ENCODE peak calls at places on chromosomes 7 and 10, in six cellular contexts. X is HepG2, Z is GM12878, U is SK-N-SH, C is K562, A is H1. J is an unnamed sample.
A peak's percentile ranks its signal among the peaks of the same experiment; 100 is the strongest.

GRCh38 chr7:40200791-40201190 is 66.0 kb downstream of the SUGCT start:
- DNase-seq in X (no peak), Z (no peak), U (no peak), C (no peak), A (no peak), J (no peak)

GRCh38 chr7:112266595-112267270 is 60.2 kb downstream of the ZNF277 start:
- DNase-seq in X (no peak), Z (no peak), U (no peak), C (no peak), A (no peak), J (no peak)

GRCh38 chr10:4812952-4813351 is 13.1 kb upstream of the AKR1E2 start:
- DNase-seq in X (peak; percentile 58), Z (no peak), U (no peak), C (peak; percentile 63), A (no peak), J (peak; percentile 36)

GRCh38 chr7:157177997-157178396 is 39.3 kb downstream of the UBE3C start:
- DNase-seq in X (no peak), Z (peak; percentile 7), U (no peak), C (no peak), A (no peak), J (no peak)

GRCh38 chr10:102644066-102644645 is at the start of gene TRIM8:
- DNase-seq in X (peak; percentile 55), Z (no peak), U (peak; percentile 66), C (peak; percentile 62), A (no peak), J (no peak)

GRCh38 chr10:75395171-75395954 is 6.2 kb downstream of the ZNF503 start:
- DNase-seq in X (no peak), Z (no peak), U (peak; percentile 57), C (peak; percentile 58), A (no peak), J (no peak)

GRCh38 chr10:13162013-13162364 is 631 bp downstream of the MCM10 start:
- DNase-seq in X (no peak), Z (no peak), U (peak; percentile 44), C (peak; percentile 16), A (no peak), J (no peak)

GRCh38 chr7:80707318-80707717 is 68.9 kb downstream of the CD36 start:
- DNase-seq in X (no peak), Z (no peak), U (no peak), C (no peak), A (no peak), J (no peak)

GRCh38 chr7:26029911-26030310 is 122.1 kb upstream of the NFE2L3 start:
- DNase-seq in X (no peak), Z (no peak), U (no peak), C (no peak), A (no peak), J (no peak)

GRCh38 chr10:97234403-97234802 is 48.6 kb upstream of the SLIT1 start:
- DNase-seq in X (peak; percentile 23), Z (no peak), U (peak; percentile 49), C (peak; percentile 32), A (no peak), J (peak; percentile 12)

GRCh38 chr10:73956476-73957338 is 41.2 kb upstream of the VCL start:
- DNase-seq in X (no peak), Z (peak; percentile 66), U (no peak), C (peak; percentile 92), A (no peak), J (no peak)

GRCh38 chr10:132554991-132555647 is 17.5 kb downstream of the INPP5A start:
- DNase-seq in X (no peak), Z (no peak), U (no peak), C (peak; percentile 91), A (no peak), J (no peak)

GRCh38 chr10:132555648-132556575 is 18.3 kb downstream of the INPP5A start:
- DNase-seq in X (no peak), Z (no peak), U (no peak), C (no peak), A (no peak), J (no peak)

GRCh38 chr10:132556994-132557441 is 19.4 kb downstream of the INPP5A start:
- DNase-seq in X (no peak), Z (no peak), U (peak; percentile 16), C (no peak), A (no peak), J (no peak)

GRCh38 chr10:132551808-132552130 is 14.2 kb downstream of the INPP5A start:
- DNase-seq in X (no peak), Z (no peak), U (no peak), C (no peak), A (no peak), J (no peak)

GRCh38 chr10:132554053-132554990 is 16.7 kb downstream of the INPP5A start:
- DNase-seq in X (peak; percentile 30), Z (no peak), U (no peak), C (no peak), A (no peak), J (no peak)
- TF ChIP-seq YY1 in X (no peak), Z (no peak), U (no peak), C (no peak), A (no peak), J (no peak)

DNA sequence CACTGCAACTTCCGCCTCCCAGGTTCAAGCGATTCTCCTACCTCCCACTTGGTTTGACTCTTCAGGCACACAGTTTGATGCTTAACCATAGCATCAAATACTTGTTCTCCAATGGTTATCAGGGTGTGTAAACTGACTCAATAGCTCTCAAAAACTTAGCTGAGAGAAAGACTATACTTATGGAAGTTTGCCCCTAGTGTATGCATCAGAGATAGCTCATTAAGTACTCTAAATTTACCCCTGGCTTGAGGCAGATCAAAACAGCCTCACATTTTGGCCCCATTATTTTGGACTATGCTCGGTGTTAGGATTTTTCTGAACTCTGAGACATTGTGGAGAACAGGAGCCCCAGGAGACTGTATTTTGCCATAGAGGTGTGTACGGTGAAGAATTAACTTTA is 40.8 kb upstream of the SLC35B4 start:
- DNase-seq in X (no peak), Z (no peak), U (no peak), C (no peak), A (no peak), J (no peak)
- H3K27ac ChIP-seq in X (no peak overlapping the region), Z (no peak overlapping the region), U (no peak overlapping the region), C (no peak overlapping the region), A (no peak overlapping the region), J (no peak overlapping the region)

DNA sequence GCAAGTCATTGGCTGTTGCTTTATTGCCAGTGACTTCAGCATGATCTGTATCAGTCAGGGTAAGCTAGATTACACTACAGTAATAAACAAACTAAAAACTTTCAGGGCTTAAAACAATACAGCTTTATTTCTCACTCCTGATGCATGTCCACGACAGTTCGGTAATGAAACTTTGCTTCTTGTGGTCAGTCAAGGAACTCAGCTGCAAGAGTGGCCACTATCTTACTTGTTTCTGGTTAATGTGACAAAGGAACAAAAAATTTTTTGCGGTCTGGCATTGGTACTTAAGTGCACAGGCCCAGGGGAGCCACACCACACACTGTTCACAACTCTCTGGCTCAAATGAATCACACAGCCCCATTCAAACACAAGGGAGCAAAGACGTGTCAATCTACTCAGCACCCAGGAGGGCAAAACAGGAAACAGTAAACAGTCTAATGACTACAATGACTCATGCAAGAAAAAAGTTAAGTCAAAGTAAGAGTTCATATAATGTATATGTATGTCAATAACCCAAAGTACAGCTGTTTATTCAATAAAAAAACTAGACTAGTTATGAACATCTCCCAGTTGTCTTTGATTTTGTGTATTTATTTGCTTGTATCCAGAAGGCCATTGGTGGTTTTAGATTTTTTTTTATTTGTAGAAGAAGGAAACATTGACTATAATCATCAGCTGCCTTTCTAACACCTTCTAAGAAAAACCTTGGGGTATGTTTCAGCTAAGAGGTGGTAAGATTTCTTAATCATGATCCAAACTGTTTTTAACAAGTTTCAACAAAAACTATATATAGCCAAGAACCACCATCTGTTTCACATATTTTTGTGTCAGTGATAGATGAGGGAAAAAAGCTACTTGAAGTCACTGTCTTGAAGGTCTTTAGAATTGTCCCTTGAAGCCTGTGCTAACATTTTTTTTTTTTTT is 134.4 kb upstream of the FAM3C start:
- DNase-seq in X (no peak), Z (peak; percentile 99), U (no peak), C (no peak), A (no peak), J (peak; percentile 100)
- TF ChIP-seq YY1 in X (no peak), Z (peak; percentile 43), U (no peak), C (no peak), A (no peak), J (no peak)

GRCh38 chr7:55568613-55569268 is 3.6 kb downstream of the VOPP1 start:
- DNase-seq in X (no peak), Z (no peak), U (peak; percentile 82), C (no peak), A (no peak), J (no peak)

GRCh38 chr7:55567495-55568070 is 4.7 kb downstream of the VOPP1 start:
- DNase-seq in X (no peak), Z (no peak), U (no peak), C (no peak), A (no peak), J (no peak)

GRCh38 chr7:55563596-55564325 is 8.5 kb downstream of the VOPP1 start:
- DNase-seq in X (no peak), Z (no peak), U (no peak), C (no peak), A (no peak), J (no peak)

GRCh38 chr7:55569269-55569663 is 3.0 kb downstream of the VOPP1 start:
- DNase-seq in X (no peak), Z (no peak), U (peak; percentile 32), C (no peak), A (no peak), J (no peak)

GRCh38 chr7:55565693-55566092 is 6.6 kb downstream of the VOPP1 start:
- DNase-seq in X (peak; percentile 66), Z (no peak), U (no peak), C (no peak), A (no peak), J (peak; percentile 48)
- H3K27ac ChIP-seq in X (no peak overlapping the region), Z (peak overlapping the region; percentile 72), U (no peak overlapping the region), C (no peak overlapping the region), A (no peak overlapping the region), J (no peak overlapping the region)

DNA sequence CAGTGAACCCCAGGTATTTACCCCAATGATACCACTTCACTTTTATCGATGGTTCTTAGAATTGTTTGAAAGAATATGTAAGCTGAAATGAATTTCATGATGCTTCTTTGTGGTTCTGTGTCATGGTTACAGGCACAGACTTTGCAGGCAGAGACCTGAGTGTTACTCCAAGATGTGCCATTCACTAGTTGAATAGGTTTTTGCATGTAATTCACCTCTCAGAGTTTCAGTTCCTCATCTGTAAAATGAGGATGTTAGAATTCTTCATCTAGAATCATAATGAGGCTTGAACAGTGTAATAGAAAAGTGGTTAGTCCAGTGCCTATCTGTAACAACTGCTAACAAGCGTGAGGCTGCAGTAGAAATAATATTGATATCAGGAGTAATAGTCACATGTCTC is 54.6 kb downstream of the VSTM2A start:
- DNase-seq in X (no peak), Z (peak; percentile 20), U (no peak), C (no peak), A (no peak), J (no peak)
- TF ChIP-seq YY1 in X (no peak), Z (no peak), U (no peak), C (no peak), A (no peak), J (no peak)

DNA sequence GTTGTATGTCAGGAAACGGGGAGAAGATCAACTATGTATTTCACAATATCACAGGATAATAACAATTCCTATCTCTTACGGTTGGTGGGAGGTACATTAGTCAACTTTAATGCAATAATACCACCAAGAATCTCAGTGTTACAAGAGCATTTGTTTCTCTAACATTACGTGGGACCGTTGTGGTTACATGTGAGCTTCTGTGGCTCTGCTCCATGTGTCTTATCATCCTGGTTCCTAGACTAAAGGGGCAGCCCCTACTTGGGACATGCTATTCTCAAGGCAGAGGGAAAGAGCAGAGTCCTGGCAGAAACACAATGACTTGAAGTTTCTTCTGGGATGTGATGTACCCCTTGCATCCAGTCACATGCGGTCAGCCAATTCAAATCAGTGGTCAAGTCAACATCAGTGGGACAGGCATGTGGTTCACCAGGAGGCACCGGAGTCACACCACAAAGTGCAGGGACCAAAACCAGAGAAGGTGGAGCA is 2.5 kb upstream of the ZNF22 start:
- DNase-seq in X (no peak), Z (no peak), U (no peak), C (no peak), A (no peak), J (no peak)
- H3K27ac ChIP-seq in X (no peak overlapping the region), Z (no peak overlapping the region), U (no peak overlapping the region), C (no peak overlapping the region), A (no peak overlapping the region), J (no peak overlapping the region)